ENCODE peak calls at places on chromosomes 5 and 9, in nine cellular contexts. One of them, this sample, is unnamed.

GRCh38 chr9:130535818-130536521 is 43.4 kb upstream of the FUBP3 start:
- DNase-seq in HEK293T: no peak
- DNase-seq in transverse colon: no peak
- DNase-seq in activated CD8-positive, alpha-beta memory T cell treated with anti-CD3 and anti-CD28 coated beads for 24 hours: no peak
- DNase-seq in iPS-NIHi11: peak; percentile 57
- DNase-seq in left ventricle myocardium inferior: peak; percentile 27
- DNase-seq in KBM-7: peak; percentile 34
- DNase-seq in iris pigment epithelial cell: peak; percentile 16
- DNase-seq in NCI-H526: no peak
- DNase-seq in this sample: no peak

GRCh38 chr5:67897980-67898379 is 317.6 kb upstream of the PIK3R1 start:
- DNase-seq in HEK293T: no peak
- DNase-seq in transverse colon: no peak
- DNase-seq in activated CD8-positive, alpha-beta memory T cell treated with anti-CD3 and anti-CD28 coated beads for 24 hours: no peak
- DNase-seq in iPS-NIHi11: no peak
- DNase-seq in left ventricle myocardium inferior: no peak
- DNase-seq in KBM-7: no peak
- DNase-seq in iris pigment epithelial cell: no peak
- DNase-seq in NCI-H526: no peak
- DNase-seq in this sample: no peak

GRCh38 chr9:116287721-116288120 is 134.1 kb downstream of the PAPPA start:
- DNase-seq in HEK293T: no peak
- DNase-seq in transverse colon: no peak
- DNase-seq in activated CD8-positive, alpha-beta memory T cell treated with anti-CD3 and anti-CD28 coated beads for 24 hours: no peak
- DNase-seq in iPS-NIHi11: no peak
- DNase-seq in left ventricle myocardium inferior: no peak
- DNase-seq in KBM-7: no peak
- DNase-seq in iris pigment epithelial cell: peak; percentile 75
- DNase-seq in NCI-H526: no peak
- DNase-seq in this sample: no peak

GRCh38 chr5:76660360-76660759 is 37.2 kb upstream of the F2RL2 start:
- DNase-seq in HEK293T: no peak
- DNase-seq in transverse colon: no peak
- DNase-seq in activated CD8-positive, alpha-beta memory T cell treated with anti-CD3 and anti-CD28 coated beads for 24 hours: no peak
- DNase-seq in iPS-NIHi11: no peak
- DNase-seq in left ventricle myocardium inferior: no peak
- DNase-seq in KBM-7: no peak
- DNase-seq in iris pigment epithelial cell: peak; percentile 53
- DNase-seq in NCI-H526: no peak
- DNase-seq in this sample: no peak

GRCh38 chr5:9947231-9947693 is 302.4 kb downstream of the ATPSCKMT start:
- DNase-seq in HEK293T: no peak
- DNase-seq in transverse colon: no peak
- DNase-seq in activated CD8-positive, alpha-beta memory T cell treated with anti-CD3 and anti-CD28 coated beads for 24 hours: no peak
- DNase-seq in iPS-NIHi11: no peak
- DNase-seq in left ventricle myocardium inferior: no peak
- DNase-seq in KBM-7: no peak
- DNase-seq in iris pigment epithelial cell: peak; percentile 44
- DNase-seq in NCI-H526: no peak
- DNase-seq in this sample: no peak

GRCh38 chr5:134600600-134600999 is 32.0 kb downstream of the SAR1B start:
- DNase-seq in HEK293T: no peak
- DNase-seq in transverse colon: no peak
- DNase-seq in activated CD8-positive, alpha-beta memory T cell treated with anti-CD3 and anti-CD28 coated beads for 24 hours: no peak
- DNase-seq in iPS-NIHi11: no peak
- DNase-seq in left ventricle myocardium inferior: no peak
- DNase-seq in KBM-7: no peak
- DNase-seq in iris pigment epithelial cell: peak; percentile 83
- DNase-seq in NCI-H526: no peak
- DNase-seq in this sample: no peak

GRCh38 chr9:108273988-108274387 is 581.8 kb downstream of the ACTL7B start:
- DNase-seq in HEK293T: no peak
- DNase-seq in transverse colon: no peak
- DNase-seq in activated CD8-positive, alpha-beta memory T cell treated with anti-CD3 and anti-CD28 coated beads for 24 hours: no peak
- DNase-seq in iPS-NIHi11: no peak
- DNase-seq in left ventricle myocardium inferior: no peak
- DNase-seq in KBM-7: no peak
- DNase-seq in iris pigment epithelial cell: no peak
- DNase-seq in NCI-H526: no peak
- DNase-seq in this sample: no peak

GRCh38 chr5:81265101-81265500 is 32.0 kb downstream of the CKMT2 start:
- DNase-seq in HEK293T: no peak
- DNase-seq in transverse colon: no peak
- DNase-seq in activated CD8-positive, alpha-beta memory T cell treated with anti-CD3 and anti-CD28 coated beads for 24 hours: no peak
- DNase-seq in iPS-NIHi11: no peak
- DNase-seq in left ventricle myocardium inferior: no peak
- DNase-seq in KBM-7: no peak
- DNase-seq in iris pigment epithelial cell: peak; percentile 24
- DNase-seq in NCI-H526: no peak
- DNase-seq in this sample: no peak

GRCh38 chr9:19026375-19026774 is 6.6 kb downstream of the SAXO1 start:
- DNase-seq in HEK293T: no peak
- DNase-seq in transverse colon: no peak
- DNase-seq in activated CD8-positive, alpha-beta memory T cell treated with anti-CD3 and anti-CD28 coated beads for 24 hours: no peak
- DNase-seq in iPS-NIHi11: no peak
- DNase-seq in left ventricle myocardium inferior: no peak
- DNase-seq in KBM-7: no peak
- DNase-seq in iris pigment epithelial cell: no peak
- DNase-seq in NCI-H526: no peak
- DNase-seq in this sample: no peak

GRCh38 chr5:36744041-36744677 is 132.4 kb upstream of the NIPBL start:
- DNase-seq in HEK293T: no peak
- DNase-seq in transverse colon: no peak
- DNase-seq in activated CD8-positive, alpha-beta memory T cell treated with anti-CD3 and anti-CD28 coated beads for 24 hours: no peak
- DNase-seq in iPS-NIHi11: no peak
- DNase-seq in left ventricle myocardium inferior: no peak
- DNase-seq in KBM-7: no peak
- DNase-seq in iris pigment epithelial cell: no peak
- DNase-seq in NCI-H526: peak; percentile 92
- DNase-seq in this sample: no peak

GRCh38 chr5:94326579-94326978 is 291.8 kb downstream of the KIAA0825 start:
- DNase-seq in HEK293T: no peak
- DNase-seq in transverse colon: no peak
- DNase-seq in activated CD8-positive, alpha-beta memory T cell treated with anti-CD3 and anti-CD28 coated beads for 24 hours: no peak
- DNase-seq in iPS-NIHi11: no peak
- DNase-seq in left ventricle myocardium inferior: no peak
- DNase-seq in KBM-7: no peak
- DNase-seq in iris pigment epithelial cell: no peak
- DNase-seq in NCI-H526: no peak
- DNase-seq in this sample: no peak

GRCh38 chr5:169431386-169431785 is 130.4 kb upstream of the SLIT3 start:
- DNase-seq in HEK293T: no peak
- DNase-seq in transverse colon: no peak
- DNase-seq in activated CD8-positive, alpha-beta memory T cell treated with anti-CD3 and anti-CD28 coated beads for 24 hours: no peak
- DNase-seq in iPS-NIHi11: no peak
- DNase-seq in left ventricle myocardium inferior: no peak
- DNase-seq in KBM-7: no peak
- DNase-seq in iris pigment epithelial cell: peak; percentile 8
- DNase-seq in NCI-H526: no peak
- DNase-seq in this sample: no peak

GRCh38 chr5:13553896-13554295 is 390.6 kb downstream of the DNAH5 start:
- DNase-seq in HEK293T: peak; percentile 7
- DNase-seq in transverse colon: no peak
- DNase-seq in activated CD8-positive, alpha-beta memory T cell treated with anti-CD3 and anti-CD28 coated beads for 24 hours: no peak
- DNase-seq in iPS-NIHi11: peak; percentile 80
- DNase-seq in left ventricle myocardium inferior: no peak
- DNase-seq in KBM-7: no peak
- DNase-seq in iris pigment epithelial cell: peak; percentile 1
- DNase-seq in NCI-H526: no peak
- DNase-seq in this sample: peak; percentile 60

GRCh38 chr9:93259490-93260289 is 75.8 kb downstream of the WNK2 start:
- DNase-seq in HEK293T: no peak
- DNase-seq in transverse colon: peak; percentile 4
- DNase-seq in activated CD8-positive, alpha-beta memory T cell treated with anti-CD3 and anti-CD28 coated beads for 24 hours: peak; percentile 45
- DNase-seq in iPS-NIHi11: no peak
- DNase-seq in left ventricle myocardium inferior: no peak
- DNase-seq in KBM-7: no peak
- DNase-seq in iris pigment epithelial cell: no peak
- DNase-seq in NCI-H526: no peak
- DNase-seq in this sample: no peak

GRCh38 chr9:135718616-135719015 is 16.6 kb downstream of the KCNT1 start:
- DNase-seq in HEK293T: no peak
- DNase-seq in transverse colon: no peak
- DNase-seq in activated CD8-positive, alpha-beta memory T cell treated with anti-CD3 and anti-CD28 coated beads for 24 hours: no peak
- DNase-seq in iPS-NIHi11: no peak
- DNase-seq in left ventricle myocardium inferior: no peak
- DNase-seq in KBM-7: no peak
- DNase-seq in iris pigment epithelial cell: peak; percentile 50
- DNase-seq in NCI-H526: no peak
- DNase-seq in this sample: no peak

GRCh38 chr5:135069016-135069770 is 35.2 kb upstream of the PITX1 start:
- DNase-seq in HEK293T: no peak
- DNase-seq in transverse colon: no peak
- DNase-seq in activated CD8-positive, alpha-beta memory T cell treated with anti-CD3 and anti-CD28 coated beads for 24 hours: no peak
- DNase-seq in iPS-NIHi11: peak; percentile 57
- DNase-seq in left ventricle myocardium inferior: no peak
- DNase-seq in KBM-7: no peak
- DNase-seq in iris pigment epithelial cell: no peak
- DNase-seq in NCI-H526: no peak
- DNase-seq in this sample: no peak

GRCh38 chr5:178542455-178542854 is 47.7 kb downstream of the COL23A1 start:
- DNase-seq in HEK293T: no peak
- DNase-seq in transverse colon: no peak
- DNase-seq in activated CD8-positive, alpha-beta memory T cell treated with anti-CD3 and anti-CD28 coated beads for 24 hours: no peak
- DNase-seq in iPS-NIHi11: peak; percentile 49
- DNase-seq in left ventricle myocardium inferior: no peak
- DNase-seq in KBM-7: no peak
- DNase-seq in iris pigment epithelial cell: peak; percentile 5
- DNase-seq in NCI-H526: no peak
- DNase-seq in this sample: no peak

GRCh38 chr5:55633574-55634203 is 78.4 kb downstream of the SLC38A9 start:
- DNase-seq in HEK293T: no peak
- DNase-seq in transverse colon: peak; percentile 54
- DNase-seq in activated CD8-positive, alpha-beta memory T cell treated with anti-CD3 and anti-CD28 coated beads for 24 hours: no peak
- DNase-seq in iPS-NIHi11: no peak
- DNase-seq in left ventricle myocardium inferior: peak; percentile 42
- DNase-seq in KBM-7: no peak
- DNase-seq in iris pigment epithelial cell: peak; percentile 68
- DNase-seq in NCI-H526: no peak
- DNase-seq in this sample: no peak

GRCh38 chr9:93207326-93207814 is 23.4 kb downstream of the WNK2 start:
- DNase-seq in HEK293T: no peak
- DNase-seq in transverse colon: no peak
- DNase-seq in activated CD8-positive, alpha-beta memory T cell treated with anti-CD3 and anti-CD28 coated beads for 24 hours: no peak
- DNase-seq in iPS-NIHi11: no peak
- DNase-seq in left ventricle myocardium inferior: peak; percentile 64
- DNase-seq in KBM-7: no peak
- DNase-seq in iris pigment epithelial cell: peak; percentile 36
- DNase-seq in NCI-H526: no peak
- DNase-seq in this sample: no peak

This sample was measured in progenitor cell of endocrine pancreas.